ENCODE peak calls at places on chromosomes 12 and 14, in eight cellular contexts. J is EL; O is GM23338; V is LoVo; C is iris pigment epithelial cell; A is activated naive CD8-positive, alpha-beta T cell treated with anti-CD3 and anti-CD28 coated beads for 36 hours; Y is adipocyte; M is mesendoderm. D is an unnamed sample.

GRCh38 chr12:101076940-101077351 is 133.1 kb downstream of the SLC5A8 start:
- DNase-seq in J (peak), O (no peak), V (no peak), C (no peak), A (no peak), Y (no peak), M (peak), D (no peak)

GRCh38 chr12:114898159-114898558 is 214.2 kb upstream of the TBX3 start:
- DNase-seq in J (no peak), O (no peak), V (no peak), C (no peak), A (no peak), Y (no peak), M (no peak), D (no peak)

GRCh38 chr14:31207746-31208545 is at the start of gene HECTD1:
- DNase-seq in J (peak), O (peak), V (peak), C (peak), A (peak), Y (peak), M (peak), D (peak)

GRCh38 chr12:50924439-50925341 is 27.7 kb upstream of the HIGD1C start:
- DNase-seq in J (peak), O (peak), V (peak), C (peak), A (peak), Y (peak), M (peak), D (peak)

GRCh38 chr14:101365329-101366158 is 195.8 kb upstream of the DIO3 start:
- DNase-seq in J (no peak), O (no peak), V (no peak), C (no peak), A (no peak), Y (no peak), M (peak), D (no peak)

GRCh38 chr14:85482549-85482948 is 47.4 kb upstream of the FLRT2 start:
- DNase-seq in J (no peak), O (no peak), V (no peak), C (no peak), A (no peak), Y (no peak), M (no peak), D (no peak)

GRCh38 chr12:109130755-109131521 is 14.6 kb downstream of the ACACB start:
- DNase-seq in J (no peak), O (peak), V (no peak), C (no peak), A (no peak), Y (peak), M (no peak), D (no peak)

GRCh38 chr12:59404109-59404650 is 191.6 kb upstream of the SLC16A7 start:
- DNase-seq in J (no peak), O (no peak), V (no peak), C (no peak), A (no peak), Y (peak), M (no peak), D (no peak)

GRCh38 chr14:92563359-92563758 is 49.8 kb downstream of the RIN3 start:
- DNase-seq in J (no peak), O (no peak), V (no peak), C (peak), A (no peak), Y (peak), M (no peak), D (no peak)

GRCh38 chr14:80434574-80435321 is 223.4 kb upstream of the DIO2 start:
- DNase-seq in J (peak), O (peak), V (no peak), C (no peak), A (no peak), Y (no peak), M (peak), D (no peak)